ENCODE peak calls at places on chromosomes 7 and 10, in four cellular contexts. N, B, W and G are unnamed samples.

GRCh38 chr10:116270691-116271592 is 2.1 kb downstream of the GFRA1 start:
- DNase-seq in N (no peak), B (peak; percentile 12), W (no peak), G (no peak)

GRCh38 chr7:148941598-148942280 is 57.6 kb upstream of the EZH2 start:
- DNase-seq in N (peak; percentile 76), B (peak; percentile 30), W (peak; percentile 30), G (peak; percentile 86)

GRCh38 chr7:20435305-20435704 is 104.6 kb downstream of the ITGB8 start:
- DNase-seq in N (no peak), B (no peak), W (peak; percentile 48), G (no peak)

GRCh38 chr7:133230591-133231194 is 22.2 kb upstream of the EXOC4 start:
- DNase-seq in N (no peak), B (no peak), W (peak; percentile 2), G (no peak)

GRCh38 chr7:92830532-92831110 is 5.8 kb downstream of the CDK6 start:
- DNase-seq in N (no peak), B (no peak), W (peak; percentile 35), G (no peak)

GRCh38 chr7:22597845-22598244 is 97.9 kb upstream of the STEAP1B start:
- DNase-seq in N (no peak), B (no peak), W (peak; percentile 69), G (no peak)

GRCh38 chr10:80137031-80137712 is 4.6 kb downstream of the PLAC9 start:
- DNase-seq in N (no peak), B (no peak), W (no peak), G (no peak)

GRCh38 chr7:139647812-139648616 is 124.5 kb downstream of the CLEC2L start:
- DNase-seq in N (no peak), B (no peak), W (no peak), G (no peak)

GRCh38 chr7:3688842-3689241 is 387.8 kb downstream of the SDK1 start:
- DNase-seq in N (no peak), B (no peak), W (no peak), G (no peak)

GRCh38 chr7:81482600-81483186 is 287.2 kb downstream of the HGF start:
- DNase-seq in N (no peak), B (no peak), W (peak; percentile 17), G (no peak)

GRCh38 chr7:103989200-103989784 is at the start of gene RELN:
- DNase-seq in N (no peak), B (no peak), W (peak; percentile 16), G (no peak)

GRCh38 chr7:82044497-82045080 is 274.7 kb upstream of the HGF start:
- DNase-seq in N (no peak), B (no peak), W (peak; percentile 23), G (no peak)

GRCh38 chr10:26755443-26755903 is 58.0 kb downstream of the PDSS1 start:
- DNase-seq in N (no peak), B (no peak), W (peak; percentile 52), G (no peak)

GRCh38 chr7:70313251-70313650 is 715.0 kb downstream of the AUTS2 start:
- DNase-seq in N (no peak), B (no peak), W (no peak), G (no peak)

GRCh38 chr10:94358480-94358879 is 4.3 kb downstream of the NOC3L start:
- DNase-seq in N (no peak), B (no peak), W (peak; percentile 96), G (no peak)

GRCh38 chr7:4726568-4726967 is 44.5 kb downstream of the FOXK1 start:
- DNase-seq in N (no peak), B (no peak), W (no peak), G (no peak)

GRCh38 chr10:68135922-68136718 is 26.8 kb downstream of the MYPN start:
- DNase-seq in N (no peak), B (no peak), W (peak; percentile 92), G (no peak)

GRCh38 chr10:13587367-13587766 is 602 bp downstream of the PRPF18 start:
- DNase-seq in N (no peak), B (no peak), W (no peak), G (peak; percentile 75)

GRCh38 chr7:107594961-107595737 is 15.1 kb downstream of the BCAP29 start:
- DNase-seq in N (no peak), B (no peak), W (peak; percentile 98), G (no peak)

GRCh38 chr7:107044347-107045194 is at the start of gene PRKAR2B:
- DNase-seq in N (peak; percentile 72), B (peak; percentile 91), W (peak; percentile 47), G (peak; percentile 93)

GRCh38 chr7:26439502-26440252 is 148.0 kb downstream of the SNX10 start:
- DNase-seq in N (no peak), B (no peak), W (no peak), G (no peak)

GRCh38 chr10:130127612-130128607 is 8.3 kb upstream of the GLRX3 start:
- DNase-seq in N (no peak), B (no peak), W (peak; percentile 59), G (no peak)

GRCh38 chr7:151274936-151275812 is 26.7 kb upstream of the SMARCD3 start:
- DNase-seq in N (no peak), B (no peak), W (no peak), G (no peak)
- H3K4me3 ChIP-seq in N (no peak overlapping the region), B (no peak overlapping the region), W (no peak overlapping the region), G (no peak overlapping the region)

GRCh38 chr10:58334817-58335305 is at the start of gene UBE2D1:
- DNase-seq in N (peak; percentile 96), B (peak; percentile 85), W (peak; percentile 54), G (peak; percentile 98)

GRCh38 chr10:58335306-58336005 is 650 bp downstream of the UBE2D1 start:
- DNase-seq in N (peak; percentile 59), B (peak; percentile 8), W (peak; percentile 32), G (no peak)

GRCh38 chr10:58341422-58341821 is 6.6 kb downstream of the UBE2D1 start:
- DNase-seq in N (no peak), B (no peak), W (no peak), G (no peak)

GRCh38 chr10:58341947-58342346 is 7.1 kb downstream of the UBE2D1 start:
- DNase-seq in N (no peak), B (no peak), W (no peak), G (no peak)

DNA sequence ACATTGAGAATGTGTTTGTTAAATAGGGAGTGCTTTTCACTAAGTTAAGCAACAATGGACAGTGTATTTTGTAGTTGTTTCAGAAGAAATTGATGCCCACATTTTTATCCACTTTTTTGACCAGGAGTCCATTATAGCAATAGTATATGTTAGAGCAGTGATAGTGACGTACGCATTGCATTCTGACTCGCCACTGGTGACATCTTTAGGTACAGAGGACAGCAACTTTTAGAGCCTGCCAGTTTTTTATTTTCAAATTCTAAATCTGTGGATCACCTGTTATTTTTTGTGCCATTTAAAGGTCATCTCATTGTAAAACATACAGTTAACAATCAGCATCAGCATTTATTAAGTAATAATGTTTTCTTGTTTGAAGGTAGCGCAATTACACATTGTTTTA is 1.4 kb downstream of the UBE2D1 start:
- DNase-seq in N (no peak), B (no peak), W (no peak), G (no peak)
- H3K4me3 ChIP-seq in N (peak overlapping the region; percentile 80), B (no peak overlapping the region), W (peak overlapping the region; percentile 89), G (peak overlapping the region; percentile 98)

DNA sequence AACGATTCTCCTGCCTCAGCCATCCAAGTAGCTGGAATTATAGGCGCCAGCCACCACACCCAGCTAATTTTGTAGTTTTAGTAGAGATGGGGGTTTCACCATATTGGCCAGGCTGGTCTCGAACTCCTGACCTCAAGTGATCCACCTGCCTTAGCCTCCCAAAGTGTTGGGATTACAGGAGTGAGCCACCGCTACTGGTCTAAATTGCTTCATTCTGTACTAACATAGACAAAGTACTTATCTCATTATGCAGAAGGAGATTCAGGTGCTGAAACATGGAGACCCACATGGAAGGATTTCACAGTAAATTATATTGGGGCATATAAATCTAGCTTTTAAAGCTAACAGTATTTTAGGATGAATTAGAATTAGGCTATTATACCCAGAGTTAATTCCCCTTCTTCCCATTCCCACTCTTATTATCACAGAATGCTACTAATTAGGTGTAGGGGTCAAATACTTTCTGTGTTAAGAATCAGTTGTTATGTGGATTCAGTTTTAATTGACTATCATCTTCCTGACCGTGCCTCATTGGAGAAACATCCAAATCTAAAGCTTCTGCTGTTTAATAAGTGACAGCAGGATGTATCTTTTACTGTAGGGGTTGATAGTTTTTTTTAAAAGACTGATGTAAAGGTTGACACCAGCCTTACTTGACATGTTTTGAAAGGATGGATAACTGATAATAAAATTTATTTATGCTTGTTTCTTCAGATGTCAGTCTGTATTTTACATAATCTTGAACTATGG is 27.2 kb downstream of the ADK start:
- DNase-seq in N (no peak), B (no peak), W (no peak), G (no peak)
- H3K4me3 ChIP-seq in N (peak overlapping the region; percentile 71), B (no peak overlapping the region), W (no peak overlapping the region), G (no peak overlapping the region)

GRCh38 chr7:156464339-156464738 is 176.2 kb upstream of the RNF32 start:
- DNase-seq in N (no peak), B (no peak), W (no peak), G (no peak)

GRCh38 chr7:156466262-156466661 is 174.3 kb upstream of the RNF32 start:
- DNase-seq in N (no peak), B (no peak), W (no peak), G (no peak)

GRCh38 chr7:156463280-156463679 is 177.3 kb upstream of the RNF32 start:
- DNase-seq in N (no peak), B (no peak), W (no peak), G (no peak)

GRCh38 chr7:156466955-156467625 is 173.5 kb upstream of the RNF32 start:
- DNase-seq in N (no peak), B (no peak), W (no peak), G (no peak)

GRCh38 chr7:156465186-156465585 is 175.4 kb upstream of the RNF32 start:
- DNase-seq in N (no peak), B (no peak), W (no peak), G (no peak)
- H3K4me3 ChIP-seq in N (no peak overlapping the region), B (no peak overlapping the region), W (no peak overlapping the region), G (no peak overlapping the region)

GRCh38 chr10:101136708-101137121 is 5.6 kb downstream of the TLX1 start:
- DNase-seq in N (no peak), B (no peak), W (no peak), G (no peak)

GRCh38 chr10:101133489-101134298 is 2.6 kb downstream of the TLX1 start:
- DNase-seq in N (no peak), B (no peak), W (no peak), G (no peak)

GRCh38 chr10:101136007-101136707 is 5.1 kb downstream of the TLX1 start:
- DNase-seq in N (no peak), B (no peak), W (no peak), G (no peak)

GRCh38 chr10:101134299-101135127 is 3.4 kb downstream of the TLX1 start:
- DNase-seq in N (no peak), B (no peak), W (no peak), G (no peak)

DNA sequence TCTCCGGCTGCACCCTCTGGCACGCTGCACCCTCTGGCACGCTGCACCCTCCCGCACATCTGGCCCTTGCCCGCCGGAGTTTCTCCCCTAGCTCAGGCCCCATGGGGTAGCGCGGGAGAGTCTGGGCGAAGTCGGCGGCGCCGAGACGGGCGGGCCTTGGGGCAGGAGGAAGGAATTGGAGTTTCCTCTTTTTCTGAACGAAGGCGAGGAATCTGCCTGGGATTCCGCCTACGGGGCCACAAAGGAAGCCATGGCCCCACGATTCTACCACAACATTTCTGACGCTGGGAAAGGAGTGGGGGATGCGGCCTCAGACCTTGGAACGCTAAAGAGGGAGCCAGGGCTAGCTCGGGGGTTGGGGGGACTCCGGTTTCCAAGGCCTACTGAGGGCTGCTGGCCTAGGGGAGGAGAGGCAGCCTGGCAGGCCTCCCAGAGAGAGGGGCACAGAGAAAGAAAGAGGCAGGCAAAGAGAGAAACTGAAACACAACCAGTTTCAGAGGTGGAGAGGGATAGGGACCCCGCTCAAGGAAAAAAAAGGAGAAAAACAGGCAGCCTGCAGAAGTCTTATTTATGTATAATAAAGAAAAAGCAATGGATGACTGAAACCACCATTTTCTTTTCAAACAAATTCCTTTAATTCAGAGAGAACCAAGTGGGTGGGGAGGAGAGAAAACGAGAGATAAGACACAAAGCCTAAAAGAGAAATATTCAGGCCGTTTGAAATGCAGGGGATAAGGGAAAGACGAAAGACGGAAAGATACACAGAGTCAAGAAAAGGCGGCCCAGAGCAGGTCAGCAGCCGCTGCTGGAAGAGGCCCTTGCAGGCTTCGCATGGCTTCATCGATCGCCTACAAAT is 4.3 kb downstream of the TLX1 start:
- DNase-seq in N (no peak), B (no peak), W (no peak), G (no peak)
- H3K4me3 ChIP-seq in N (peak overlapping the region; percentile 36), B (no peak overlapping the region), W (no peak overlapping the region), G (peak overlapping the region; percentile 38)